ENCODE peak calls at places on chromosomes 16 and 17, in five cellular contexts. D is fibroblast of mammary gland, V is islet precursor cell, K is pancreas, J is 8988T. Q is an unnamed sample.

GRCh38 chr17:72691017-72691416 is 401.5 kb downstream of the SLC39A11 start:
- DNase-seq in K (no peak), J (no peak), D (peak), V (no peak), Q (no peak)

GRCh38 chr16:58510776-58511628 is 4.3 kb upstream of the SETD6 start:
- DNase-seq in K (peak), J (no peak), D (no peak), V (no peak), Q (no peak)

GRCh38 chr17:17628388-17629008 is 37.0 kb upstream of the PEMT start:
- DNase-seq in K (no peak), J (no peak), V (no peak), D (no peak), Q (no peak)

GRCh38 chr17:43905985-43906852 is 1.1 kb downstream of the MPP2 start:
- DNase-seq in V (peak), D (peak), K (peak), J (no peak), Q (peak)

GRCh38 chr17:83119987-83120864 is 40.8 kb downstream of the METRNL start:
- DNase-seq in V (no peak), K (no peak), D (no peak), J (no peak), Q (no peak)

GRCh38 chr17:59649886-59650285 is 30.2 kb downstream of the CLTC start:
- DNase-seq in K (no peak), J (no peak), D (no peak), V (no peak), Q (no peak)

GRCh38 chr16:9077001-9077809 is 14.2 kb upstream of the HAPSTR1 start:
- DNase-seq in D (peak), K (no peak), V (peak), J (no peak), Q (no peak)

GRCh38 chr16:83994087-83994486 is 26.0 kb downstream of the NECAB2 start:
- DNase-seq in J (no peak), D (peak), K (peak), V (no peak), Q (no peak)

GRCh38 chr17:38893612-38894011 is 23.8 kb downstream of the LASP1 start:
- DNase-seq in D (peak), K (no peak), V (peak), J (no peak), Q (no peak)

GRCh38 chr17:17204635-17205231 is 1.4 kb downstream of the PLD6 start:
- DNase-seq in D (no peak), V (no peak), K (no peak), J (no peak), Q (no peak)

GRCh38 chr17:31148205-31148604 is 53.4 kb downstream of the NF1 start:
- DNase-seq in K (no peak), D (peak), V (no peak), J (no peak), Q (no peak)

GRCh38 chr16:30721167-30721566 is 22.2 kb downstream of the SRCAP start:
- DNase-seq in J (no peak), K (peak), D (no peak), V (no peak), Q (no peak)

GRCh38 chr16:51152691-51153261 is 1.7 kb upstream of the SALL1 start:
- DNase-seq in D (peak), J (no peak), K (no peak), V (no peak), Q (no peak)

GRCh38 chr16:79613009-79613408 is 12.5 kb upstream of the MAF start:
- DNase-seq in V (no peak), K (no peak), J (no peak), D (peak), Q (no peak)

GRCh38 chr17:61416540-61417363 is 17.1 kb downstream of the TBX2 start:
- DNase-seq in K (peak), D (peak), V (peak), J (peak), Q (peak)

GRCh38 chr17:21376835-21377690 is 906 bp downstream of the KCNJ12 start:
- DNase-seq in V (no peak), K (peak), D (peak), J (peak), Q (no peak)

GRCh38 chr16:66690106-66690847 is 6.3 kb downstream of the CMTM4 start:
- DNase-seq in J (no peak), K (no peak), D (no peak), V (peak), Q (no peak)

GRCh38 chr16:82664181-82664580 is 37.4 kb downstream of the CDH13 start:
- DNase-seq in K (no peak), D (no peak), V (no peak), J (no peak), Q (no peak)

GRCh38 chr17:2796164-2797140 is at the start of gene RAP1GAP2:
- DNase-seq in K (no peak), V (no peak), J (no peak), D (no peak), Q (no peak)

GRCh38 chr17:15092261-15092660 is 172.9 kb downstream of the PMP22 start:
- DNase-seq in D (no peak), K (no peak), V (no peak), J (no peak), Q (no peak)

GRCh38 chr17:22303096-22303495 is 610.8 kb downstream of the KCNJ18 start:
- DNase-seq in J (no peak), D (no peak), V (no peak), K (no peak), Q (no peak)

GRCh38 chr17:35089846-35090193 is 26.3 kb upstream of the RFFL start:
- DNase-seq in K (no peak), D (peak), J (no peak), V (peak), Q (peak)

GRCh38 chr17:78117027-78117981 is 11.3 kb downstream of the TMC6 start:
- DNase-seq in V (no peak), D (no peak), J (no peak), K (peak), Q (no peak)

GRCh38 chr16:85245307-85246172 is 133.3 kb upstream of the CIBAR2 start:
- DNase-seq in D (peak), V (peak), J (peak), K (no peak), Q (peak)

GRCh38 chr16:668519-669171 is 713 bp downstream of the RHOT2 start:
- DNase-seq in V (no peak), D (no peak), K (peak), J (no peak), Q (no peak)

GRCh38 chr17:40486513-40487370 is 14.7 kb downstream of the TNS4 start:
- DNase-seq in K (no peak), J (no peak), D (peak), V (no peak), Q (no peak)

GRCh38 chr16:3637371-3637923 is 17.0 kb upstream of the DNASE1 start:
- DNase-seq in J (no peak), D (no peak), V (peak), K (no peak), Q (no peak)

Q was measured in HuH-7.5.